ENCODE peak calls at places on chromosomes 1 and 21, in ten cellular contexts. D is neural crest cell; X is CD4-positive, alpha-beta T cell; K is NT2/D1; Z is Kasumi-1; P is activated CD8-positive, alpha-beta memory T cell treated with anti-CD3 and anti-CD28 coated beads, Interleukin-2, amount 50 U/mL, for 4 hours; Q is kidney epithelial cell; G is naive thymus-derived CD8-positive, alpha-beta T cell; V is ovary; L is HEK293T. B is an unnamed sample.

GRCh38 chr21:45386336-45386727 is 18.6 kb upstream of the COL18A1 start:
- DNase-seq in D (no peak), X (no peak), K (no peak), Z (no peak), P (no peak), Q (no peak), G (no peak), V (peak), L (no peak), B (peak)

GRCh38 chr1:97901017-97901658 is 19.7 kb downstream of the DPYD start:
- DNase-seq in D (no peak), X (no peak), K (no peak), Z (peak), P (no peak), Q (no peak), G (no peak), V (no peak), L (no peak), B (no peak)

GRCh38 chr1:89260575-89261275 is 11.9 kb downstream of the GBP5 start:
- DNase-seq in D (no peak), X (no peak), K (no peak), Z (no peak), P (no peak), Q (no peak), G (no peak), V (no peak), L (no peak), B (no peak)

GRCh38 chr1:78101514-78101913 is 55.7 kb downstream of the GIPC2 start:
- DNase-seq in D (no peak), X (no peak), K (peak), Z (no peak), P (no peak), Q (peak), G (no peak), V (peak), L (no peak), B (no peak)

GRCh38 chr1:45669859-45670655 is 16.3 kb downstream of the GPBP1L1 start:
- DNase-seq in D (no peak), X (no peak), K (no peak), Z (no peak), P (no peak), Q (no peak), G (no peak), V (no peak), L (no peak), B (no peak)

GRCh38 chr21:35491114-35491513 is 442.0 kb upstream of the RUNX1 start:
- DNase-seq in D (no peak), X (no peak), K (no peak), Z (peak), P (no peak), Q (no peak), G (no peak), V (no peak), L (no peak), B (no peak)

GRCh38 chr1:54975709-54976108 is 4.7 kb upstream of the TMEM61 start:
- DNase-seq in D (no peak), X (no peak), K (no peak), Z (no peak), P (no peak), Q (no peak), G (no peak), V (no peak), L (no peak), B (no peak)

GRCh38 chr1:20356850-20357459 is 66.3 kb downstream of the VWA5B1 start:
- DNase-seq in D (no peak), X (no peak), K (no peak), Z (no peak), P (no peak), Q (no peak), G (no peak), V (no peak), L (no peak), B (no peak)

GRCh38 chr1:160377585-160378206 is 10.8 kb downstream of the NHLH1 start:
- DNase-seq in D (no peak), X (no peak), K (no peak), Z (no peak), P (no peak), Q (no peak), G (no peak), V (no peak), L (no peak), B (no peak)

GRCh38 chr1:114319480-114319879 is 165.8 kb upstream of the SYT6 start:
- DNase-seq in D (no peak), X (no peak), K (no peak), Z (no peak), P (no peak), Q (no peak), G (no peak), V (no peak), L (no peak), B (no peak)

GRCh38 chr1:207302618-207303408 is 18.7 kb upstream of the CD55 start:
- DNase-seq in D (no peak), X (no peak), K (no peak), Z (no peak), P (no peak), Q (no peak), G (no peak), V (no peak), L (no peak), B (no peak)

GRCh38 chr1:86747304-86747703 is 42.9 kb downstream of the SH3GLB1 start:
- DNase-seq in D (no peak), X (no peak), K (no peak), Z (no peak), P (no peak), Q (no peak), G (no peak), V (no peak), L (no peak), B (no peak)

GRCh38 chr1:243260221-243260880 is 4.5 kb downstream of the SDCCAG8 start:
- DNase-seq in D (no peak), X (no peak), K (no peak), Z (no peak), P (no peak), Q (no peak), G (no peak), V (no peak), L (no peak), B (no peak)

GRCh38 chr1:1779691-1780597 is 1.7 kb upstream of the NADK start:
- DNase-seq in D (no peak), X (peak), K (peak), Z (peak), P (peak), Q (no peak), G (peak), V (no peak), L (no peak), B (peak)